ENCODE peak calls at places on chromosomes 4 and X, in six cellular contexts. W is ascending aorta, Y is NT2/D1, E is pancreas, Z is MM.1S, N is stomach. X is an unnamed sample. For H3K4me1, the result is how much of the 10 kb centered on the place peaks cover.

GRCh38 chrX:2500091-2500680 is 590 bp downstream of the DHRSX start:
- DNase-seq in Z (peak), W (no peak), E (peak), Y (no peak), N (peak), X (peak)

GRCh38 chr4:118281611-118282442 is 71.0 kb downstream of the PRSS12 start:
- DNase-seq in Y (no peak), N (no peak), W (no peak), E (peak), Z (no peak), X (no peak)

GRCh38 chr4:1400191-1400805 is 5.9 kb downstream of the NKX1-1 start:
- DNase-seq in E (no peak), W (peak), N (peak), Y (no peak), Z (no peak), X (no peak)

GRCh38 chr4:107009196-107009595 is 26.9 kb downstream of the DKK2 start:
- DNase-seq in N (no peak), E (no peak), Y (no peak), W (no peak), Z (no peak), X (no peak)

GRCh38 chrX:78199851-78200250 is 60.4 kb upstream of the TAF9B start:
- DNase-seq in N (no peak), Z (peak), Y (no peak), E (no peak), W (no peak), X (no peak)

GRCh38 chr4:90958256-90958895 is 831.2 kb downstream of the CCSER1 start:
- DNase-seq in N (no peak), W (no peak), Z (no peak), Y (no peak), E (no peak), X (no peak)

GRCh38 chrX:34893741-34894140 is 48.9 kb upstream of the FAM47B start:
- DNase-seq in W (no peak), E (no peak), Y (no peak), N (no peak), Z (peak), X (no peak)

GRCh38 chr4:182808673-182809416 is 108.3 kb downstream of the DCTD start:
- DNase-seq in Z (peak), N (no peak), Y (no peak), W (no peak), E (peak), X (no peak)

GRCh38 chrX:110086916-110087484 is 84.1 kb downstream of the TMEM164 start:
- DNase-seq in Z (no peak), W (no peak), E (no peak), Y (no peak), N (no peak), X (no peak)

GRCh38 chrX:23908219-23909003 is 605 bp downstream of the CXorf58 start:
- DNase-seq in N (no peak), E (no peak), W (no peak), Y (no peak), Z (peak), X (no peak)

GRCh38 chrX:53268173-53268572 is 13.2 kb downstream of the IQSEC2 start:
- DNase-seq in N (no peak), Z (no peak), E (no peak), W (no peak), Y (no peak), X (no peak)

GRCh38 chr4:144647095-144647959 is 1.4 kb downstream of the HHIP start:
- DNase-seq in N (no peak), Z (no peak), Y (no peak), W (no peak), E (no peak), X (no peak)

GRCh38 chrX:24525455-24525854 is 60.4 kb downstream of the PDK3 start:
- DNase-seq in E (no peak), N (no peak), Z (no peak), Y (no peak), W (no peak), X (no peak)

GRCh38 chrX:107119281-107119680 is 659 bp upstream of the RBM41 start:
- DNase-seq in Y (no peak), N (no peak), Z (no peak), E (no peak), W (no peak), X (no peak)

GRCh38 chrX:130669233-130669632 is 233.8 kb downstream of the ENOX2 start:
- DNase-seq in W (no peak), Z (no peak), Y (no peak), E (no peak), N (no peak), X (no peak)

GRCh38 chr4:8044699-8045098 is 105.0 kb upstream of the AFAP1 start:
- DNase-seq in W (no peak), N (no peak), Y (no peak), E (no peak), Z (no peak), X (no peak)

GRCh38 chrX:43557792-43558191 is 98.3 kb upstream of the MAOA start:
- DNase-seq in Z (peak), E (no peak), Y (peak), N (peak), W (peak), X (peak)

GRCh38 chrX:149522914-149523313 is 17.8 kb upstream of the IDS start:
- DNase-seq in Z (no peak), W (no peak), Y (no peak), E (no peak), N (no peak), X (no peak)

GRCh38 chr4:54232151-54232688 is 3.1 kb downstream of the PDGFRA start:
- DNase-seq in Y (no peak), N (no peak), E (no peak), Z (no peak), W (no peak), X (no peak)

GRCh38 chr4:76738081-76738931 is 159.6 kb downstream of the SOWAHB start:
- DNase-seq in W (peak), E (no peak), N (no peak), Z (no peak), Y (no peak), X (no peak)

GRCh38 chrX:5681159-5681558 is 547.5 kb downstream of the NLGN4X start:
- DNase-seq in N (no peak), E (no peak), Y (peak), W (no peak), Z (no peak), X (no peak)

GRCh38 chr4:76651616-76652015 is 216.6 kb downstream of the SHROOM3 start:
- DNase-seq in W (no peak), Y (no peak), E (no peak), Z (no peak), N (no peak), X (no peak)

GRCh38 chrX:33190016-33190415 is 21.3 kb downstream of the DMD start:
- DNase-seq in Y (no peak), W (no peak), N (no peak), Z (no peak), E (no peak), X (no peak)

DNA sequence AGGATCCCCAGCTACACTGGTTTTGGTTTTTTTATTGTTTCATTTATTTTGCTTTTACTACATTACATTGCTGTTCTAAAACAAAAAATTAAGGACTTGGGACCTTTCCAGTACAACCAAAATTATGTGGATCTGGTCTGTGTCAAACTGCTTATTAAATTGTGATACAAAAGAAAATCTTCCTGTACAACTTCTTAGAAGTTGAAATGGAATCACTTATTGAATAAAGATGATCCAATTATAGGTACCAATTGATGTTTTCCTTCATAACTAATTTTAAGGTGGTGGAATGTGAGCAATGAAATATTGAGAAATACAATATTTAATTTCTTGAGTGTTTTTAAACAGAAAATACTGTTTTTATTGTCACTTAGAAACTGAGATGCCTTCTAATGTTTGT is 67.3 kb downstream of the C4orf46 start:
- DNase-seq in E (no peak), W (no peak), N (no peak), Y (no peak), Z (no peak), X (no peak)
- H3K4me1 ChIP-seq in E (under half), W (under half), N (under half), Y (under half), Z (under half), X (under half)

GRCh38 chrX:65136424-65136823 is 160.2 kb upstream of the ZC4H2 start:
- DNase-seq in Z (no peak), Y (peak), E (no peak), N (no peak), W (no peak), X (no peak)
- H3K4me1 ChIP-seq in Z (under half), Y (under half), E (under half), N (under half), W (under half), X (under half)

GRCh38 chrX:20057479-20057878 is 59.2 kb downstream of the MAP7D2 start:
- DNase-seq in E (no peak), N (no peak), W (no peak), Y (no peak), Z (no peak), X (no peak)
- H3K4me1 ChIP-seq in E (under half), N (under half), W (under half), Y (under half), Z (under half), X (under half)

GRCh38 chr4:37665347-37666009 is 20.7 kb downstream of the RELL1 start:
- DNase-seq in W (no peak), Z (no peak), N (no peak), E (no peak), Y (no peak), X (no peak)

GRCh38 chr4:37666625-37667071 is 19.5 kb downstream of the RELL1 start:
- DNase-seq in Y (no peak), Z (no peak), E (no peak), W (peak), N (peak), X (no peak)

GRCh38 chr4:37664696-37665095 is 21.5 kb downstream of the RELL1 start:
- DNase-seq in Y (no peak), Z (no peak), W (no peak), N (no peak), E (no peak), X (no peak)

GRCh38 chr4:37670249-37670648 is 15.9 kb downstream of the RELL1 start:
- DNase-seq in E (no peak), N (no peak), Z (no peak), W (no peak), Y (no peak), X (no peak)

DNA sequence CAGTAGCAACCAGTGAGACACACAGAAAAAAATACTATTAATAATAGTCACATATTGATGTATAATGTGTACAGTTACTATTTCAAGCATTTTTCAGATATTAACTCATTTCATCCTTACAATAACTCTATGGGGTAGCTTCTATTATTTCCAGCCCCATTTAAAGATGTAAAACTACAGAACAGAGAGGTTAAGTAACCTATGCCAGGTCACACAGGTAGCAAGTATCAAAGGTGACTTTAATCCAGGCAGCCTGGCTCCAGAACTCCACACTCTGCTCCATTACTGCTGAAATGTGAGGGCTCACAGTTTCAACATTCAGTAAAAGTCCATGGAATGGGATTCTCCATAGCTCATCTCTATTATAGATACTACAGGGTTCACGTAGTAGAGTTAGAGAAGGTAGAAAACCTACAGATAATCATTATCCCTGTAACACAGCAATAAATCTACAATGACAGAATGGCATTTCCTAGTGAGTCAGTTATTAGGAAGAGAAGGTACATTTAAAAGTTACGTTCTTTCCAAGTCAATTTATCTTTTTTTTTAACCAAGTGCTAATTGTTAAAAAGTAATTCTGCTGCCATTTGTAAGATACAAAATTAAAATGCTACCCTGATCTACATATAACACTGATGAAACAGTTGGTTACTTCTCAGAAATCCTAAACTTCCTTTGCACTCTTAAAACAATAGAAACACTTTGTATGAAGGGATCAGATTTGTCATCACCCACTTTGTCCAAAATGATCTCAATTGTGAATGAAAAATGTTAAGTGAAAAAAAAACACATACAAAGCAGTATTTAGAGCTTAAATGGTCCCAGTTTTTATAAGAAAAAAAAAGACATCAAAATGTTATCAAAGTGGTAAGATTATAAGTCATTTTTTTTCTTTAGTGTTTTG is 18.7 kb downstream of the RELL1 start:
- DNase-seq in Z (no peak), W (no peak), Y (no peak), N (no peak), E (no peak), X (no peak)
- H3K4me1 ChIP-seq in Z (under half), W (under half), Y (under half), N (half or more), E (under half), X (under half)

GRCh38 chr4:6908397-6909112 is 1.1 kb upstream of the TBC1D14 start:
- DNase-seq in Z (no peak), W (no peak), Y (no peak), N (no peak), E (peak), X (no peak)
- H3K4me1 ChIP-seq in Z (under half), W (under half), Y (under half), N (half or more), E (under half), X (half or more)

GRCh38 chr4:153023692-153024394 is 87.7 kb downstream of the FHDC1 start:
- DNase-seq in Y (no peak), Z (no peak), W (no peak), N (no peak), E (no peak), X (no peak)

GRCh38 chr4:153027879-153028278 is 91.8 kb downstream of the FHDC1 start:
- DNase-seq in E (no peak), Z (no peak), N (no peak), Y (no peak), W (no peak), X (no peak)

GRCh38 chr4:153024466-153024865 is 88.3 kb downstream of the FHDC1 start:
- DNase-seq in W (no peak), N (no peak), Y (no peak), Z (no peak), E (no peak), X (no peak)

GRCh38 chr4:153026947-153027346 is 90.8 kb downstream of the FHDC1 start:
- DNase-seq in N (no peak), Y (no peak), W (no peak), E (no peak), Z (no peak), X (no peak)

GRCh38 chr4:153025402-153025801 is 89.3 kb downstream of the FHDC1 start:
- DNase-seq in N (no peak), W (no peak), E (no peak), Z (no peak), Y (no peak), X (no peak)
- H3K4me1 ChIP-seq in N (under half), W (under half), E (under half), Z (under half), Y (under half), X (under half)

GRCh38 chr4:41792166-41792565 is 43.6 kb upstream of the PHOX2B start:
- DNase-seq in Z (no peak), E (no peak), W (no peak), Y (no peak), N (no peak), X (no peak)

GRCh38 chr4:41796545-41797210 is 48.2 kb upstream of the PHOX2B start:
- DNase-seq in E (no peak), W (no peak), Y (peak), Z (no peak), N (no peak), X (no peak)

GRCh38 chr4:41787931-41788330 is 39.4 kb upstream of the PHOX2B start:
- DNase-seq in E (no peak), Y (no peak), Z (no peak), N (no peak), W (no peak), X (no peak)

GRCh38 chr4:41795796-41796195 is 47.3 kb upstream of the PHOX2B start:
- DNase-seq in N (no peak), W (no peak), Y (no peak), Z (no peak), E (no peak), X (no peak)

GRCh38 chr4:41791557-41791956 is 43.0 kb upstream of the PHOX2B start:
- DNase-seq in Y (no peak), Z (no peak), N (no peak), W (no peak), E (no peak), X (no peak)
- H3K4me1 ChIP-seq in Y (under half), Z (under half), N (under half), W (under half), E (under half), X (under half)

DNA sequence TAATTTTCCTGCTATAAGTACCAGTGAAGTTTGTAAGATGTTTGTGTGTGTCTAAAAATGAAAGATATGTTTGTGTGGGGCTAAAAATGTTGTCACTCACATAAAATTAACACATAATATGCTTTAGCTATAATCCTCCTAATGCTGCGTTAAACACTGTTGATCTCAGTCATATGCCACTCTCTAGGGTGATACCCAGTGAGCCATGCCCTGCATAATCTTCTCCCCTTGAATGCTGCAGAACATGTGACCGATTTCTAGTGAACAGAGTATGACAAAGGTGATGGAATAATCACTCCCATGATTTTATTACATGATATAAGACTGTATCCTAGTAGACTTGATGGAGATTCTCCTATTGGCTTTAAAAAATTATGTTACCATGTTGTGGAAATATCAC is 119.1 kb upstream of the EPHA5 start:
- DNase-seq in Z (no peak), W (no peak), E (no peak), N (no peak), Y (no peak), X (no peak)
- H3K4me1 ChIP-seq in Z (under half), W (under half), E (under half), N (under half), Y (under half), X (under half)

DNA sequence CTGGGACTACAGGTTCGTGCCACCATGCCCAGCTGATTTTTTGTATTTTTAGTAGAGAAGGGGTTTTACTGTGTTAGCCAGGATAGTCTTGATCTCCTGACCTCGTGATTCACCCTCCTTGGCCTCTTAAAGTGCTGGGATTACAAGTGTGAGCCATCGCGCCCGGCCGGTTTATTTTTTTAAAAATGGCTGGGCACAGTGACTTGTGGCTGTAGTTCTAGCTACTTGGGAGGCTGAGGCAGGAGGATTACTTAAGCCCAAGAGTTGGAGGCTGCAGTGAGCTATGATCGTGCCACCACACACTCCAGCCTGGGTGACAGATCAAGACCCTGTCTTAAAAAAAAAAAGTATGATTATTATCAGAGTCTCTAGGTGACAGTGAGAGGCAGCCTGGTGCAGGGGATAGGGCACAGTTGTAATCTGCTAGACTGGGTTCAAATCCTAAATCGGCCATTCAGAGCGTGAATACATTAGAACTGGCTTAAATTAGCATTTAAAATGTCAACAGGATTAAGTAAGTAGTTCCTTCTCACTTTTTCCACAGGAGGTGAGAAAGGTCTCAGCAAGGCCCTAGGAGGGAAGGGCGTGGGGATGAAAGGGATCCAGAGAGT is 435 bp upstream of the MGST2 start:
- DNase-seq in N (no peak), Z (no peak), E (no peak), W (no peak), Y (no peak), X (no peak)
- H3K4me1 ChIP-seq in N (half or more), Z (under half), E (under half), W (under half), Y (under half), X (under half)

GRCh38 chr4:143393195-143393594 is 56.5 kb downstream of the GAB1 start:
- DNase-seq in W (no peak), Y (no peak), Z (no peak), E (no peak), N (no peak), X (no peak)
- H3K4me1 ChIP-seq in W (under half), Y (under half), Z (under half), E (under half), N (half or more), X (under half)

X was measured in CD4-positive, alpha-beta memory T cell.